ENCODE peak calls at places on chromosomes 4 and X, in four cellular contexts. X is HepG2, W is K562, G is H1. I is an unnamed sample.

GRCh38 chr4:80124246-80125211 is 51.5 kb upstream of the ANTXR2 start:
- DNase-seq in W (no peak), X (no peak), G (no peak), I (no peak)

GRCh38 chr4:8383451-8384160 is 56.9 kb downstream of the ACOX3 start:
- DNase-seq in X (no peak), G (no peak), W (no peak), I (no peak)

GRCh38 chrX:9370888-9371287 is 94.0 kb upstream of the TBL1X start:
- DNase-seq in X (no peak), W (no peak), G (no peak), I (no peak)

GRCh38 chrX:131288188-131288587 is 918 bp downstream of the IGSF1 start:
- DNase-seq in W (no peak), G (no peak), X (no peak), I (no peak)

GRCh38 chr4:13777341-13777740 is 149.8 kb upstream of the BOD1L1 start:
- DNase-seq in G (no peak), X (no peak), W (no peak), I (no peak)

GRCh38 chr4:113394730-113395530 is 345.5 kb downstream of the ANK2 start:
- DNase-seq in X (peak), G (no peak), W (peak), I (peak)

GRCh38 chrX:20666316-20666715 is 399.6 kb upstream of the RPS6KA3 start:
- DNase-seq in G (no peak), W (no peak), X (no peak), I (no peak)

GRCh38 chr4:102335616-102336015 is 9.7 kb downstream of the SLC39A8 start:
- DNase-seq in G (no peak), X (no peak), W (no peak), I (no peak)

GRCh38 chr4:64353904-64354303 is 55.3 kb downstream of the TECRL start:
- DNase-seq in X (peak), G (no peak), W (no peak), I (no peak)

DNA sequence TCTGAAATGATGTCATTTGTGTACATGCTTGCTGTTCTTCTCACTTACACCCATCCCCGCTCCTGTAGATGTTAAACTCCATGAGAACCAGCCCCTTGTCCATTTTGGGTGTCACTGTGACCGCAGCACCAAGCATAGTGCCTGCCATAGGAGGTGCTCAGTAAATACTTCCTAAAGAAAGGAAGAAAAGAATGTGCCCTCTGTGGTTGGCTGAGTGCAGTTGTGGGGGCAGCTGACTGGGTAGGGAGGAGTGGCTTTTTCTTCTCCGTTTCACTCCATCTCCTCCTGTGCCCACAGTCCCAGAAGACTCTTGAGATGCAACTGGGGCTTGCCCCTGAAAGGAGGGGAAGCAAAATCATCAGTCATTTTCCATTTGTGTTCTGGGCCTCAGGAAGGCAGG is 25.5 kb downstream of the PHEX start:
- DNase-seq in W (no peak), X (no peak), G (no peak), I (no peak)
- H2AFZ ChIP-seq in W (no peak), X (no peak), G (no peak), I (no peak)

GRCh38 chrX:136608295-136608933 is 39.5 kb upstream of the CD40LG start:
- DNase-seq in X (no peak), W (peak), G (peak), I (peak)
- TF ChIP-seq JUN in X (no peak), W (no peak), G (no peak), I (no peak)

DNA sequence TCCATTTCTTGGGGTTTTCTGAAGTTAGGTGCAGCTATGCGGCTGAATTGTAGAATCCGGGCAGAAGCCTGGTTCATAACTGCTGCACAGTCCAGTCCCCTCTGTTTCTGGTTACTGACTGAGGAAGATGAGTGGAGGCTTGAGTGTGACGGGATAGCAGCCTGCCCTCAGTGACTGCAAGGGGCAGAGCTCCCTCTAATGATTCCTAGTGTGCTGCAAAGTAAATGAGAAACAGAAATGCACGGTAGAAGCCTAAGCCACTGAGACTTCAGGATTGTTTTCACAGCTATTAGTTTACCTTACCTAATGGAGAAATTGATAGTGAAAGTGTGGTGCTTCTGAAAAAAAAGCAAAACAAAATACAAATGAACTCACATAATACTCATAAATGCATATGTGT is 189.2 kb downstream of the GPM6A start:
- DNase-seq in G (no peak), X (no peak), W (no peak), I (no peak)
- H2AFZ ChIP-seq in G (peak), X (no peak), W (no peak), I (no peak)

GRCh38 chr4:145781306-145781705 is 101.4 kb downstream of the C4orf51 start:
- DNase-seq in G (no peak), X (no peak), W (no peak), I (no peak)
- TF ChIP-seq JUN in G (no peak), X (no peak), W (no peak), I (no peak)

GRCh38 chrX:133373366-133374079 is 41.8 kb downstream of the GPC4 start:
- DNase-seq in X (no peak), W (no peak), G (no peak), I (no peak)

GRCh38 chrX:133370719-133371275 is 44.5 kb downstream of the GPC4 start:
- DNase-seq in W (no peak), G (no peak), X (no peak), I (no peak)

GRCh38 chrX:133376422-133376821 is 38.9 kb downstream of the GPC4 start:
- DNase-seq in X (no peak), W (no peak), G (no peak), I (no peak)

GRCh38 chrX:133375558-133376340 is 39.5 kb downstream of the GPC4 start:
- DNase-seq in X (no peak), G (no peak), W (no peak), I (no peak)

GRCh38 chrX:133374874-133375387 is 40.4 kb downstream of the GPC4 start:
- DNase-seq in W (no peak), X (no peak), G (no peak), I (no peak)
- H2AFZ ChIP-seq in W (no peak), X (no peak), G (no peak), I (no peak)

GRCh38 chrX:40154853-40155616 is 57.3 kb upstream of the BCOR start:
- DNase-seq in G (peak), W (peak), X (peak), I (peak)

GRCh38 chrX:40156472-40157227 is 58.9 kb upstream of the BCOR start:
- DNase-seq in G (peak), W (no peak), X (no peak), I (no peak)

GRCh38 chrX:40157228-40158035 is 59.7 kb upstream of the BCOR start:
- DNase-seq in W (no peak), G (peak), X (no peak), I (no peak)

GRCh38 chrX:40155617-40156471 is 58.1 kb upstream of the BCOR start:
- DNase-seq in X (no peak), G (peak), W (peak), I (no peak)

GRCh38 chrX:40158036-40158706 is 60.4 kb upstream of the BCOR start:
- DNase-seq in G (peak), X (no peak), W (no peak), I (no peak)
- TF ChIP-seq JUN in G (no peak), X (no peak), W (no peak), I (no peak)

GRCh38 chr4:76687730-76688441 is 210.1 kb downstream of the SOWAHB start:
- DNase-seq in W (peak), X (no peak), G (no peak), I (no peak)
- H2AFZ ChIP-seq in W (no peak), X (no peak), G (no peak), I (no peak)

I was measured in endothelial cell of umbilical vein.